ENCODE peak calls at places on chromosomes 2 and 18, in ten cellular contexts. One of them, this sample, is unnamed.
A peak's percentile ranks its signal among the peaks of the same experiment; 100 is the strongest.

GRCh38 chr2:74648009-74648443 is at the start of gene M1AP:
- DNase-seq in EL: no peak
- DNase-seq in DMS153: no peak
- DNase-seq in CD4-positive, alpha-beta T cell: no peak
- DNase-seq in heart left ventricle: no peak
- DNase-seq in prostate gland: no peak
- DNase-seq in stimulated activated CD4-positive, alpha-beta T cell treated with anti-CD3 and anti-CD28 coated beads, Interleukin-4, amount 100 ng/mL, for 24 hours: no peak
- DNase-seq in cardiac fibroblast: no peak
- DNase-seq in spleen: no peak
- DNase-seq in germinal center: peak; percentile 36
- DNase-seq in this sample: no peak

GRCh38 chr18:32851936-32852335 is 79.1 kb upstream of the KLHL14 start:
- DNase-seq in DMS153: no peak
- DNase-seq in cardiac fibroblast: no peak
- DNase-seq in CD4-positive, alpha-beta T cell: no peak
- DNase-seq in heart left ventricle: no peak
- DNase-seq in prostate gland: no peak
- DNase-seq in stimulated activated CD4-positive, alpha-beta T cell treated with anti-CD3 and anti-CD28 coated beads, Interleukin-4, amount 100 ng/mL, for 24 hours: no peak
- DNase-seq in spleen: no peak
- DNase-seq in EL: no peak
- DNase-seq in germinal center: no peak
- DNase-seq in this sample: no peak

GRCh38 chr18:54616220-54616848 is 25.3 kb downstream of the DYNAP start:
- DNase-seq in DMS153: no peak
- DNase-seq in EL: no peak
- DNase-seq in germinal center: no peak
- DNase-seq in CD4-positive, alpha-beta T cell: no peak
- DNase-seq in spleen: no peak
- DNase-seq in prostate gland: no peak
- DNase-seq in cardiac fibroblast: no peak
- DNase-seq in stimulated activated CD4-positive, alpha-beta T cell treated with anti-CD3 and anti-CD28 coated beads, Interleukin-4, amount 100 ng/mL, for 24 hours: no peak
- DNase-seq in heart left ventricle: no peak
- DNase-seq in this sample: no peak

GRCh38 chr2:30233142-30233961 is 2.0 kb downstream of the LBH start:
- DNase-seq in DMS153: no peak
- DNase-seq in heart left ventricle: no peak
- DNase-seq in stimulated activated CD4-positive, alpha-beta T cell treated with anti-CD3 and anti-CD28 coated beads, Interleukin-4, amount 100 ng/mL, for 24 hours: no peak
- DNase-seq in CD4-positive, alpha-beta T cell: no peak
- DNase-seq in germinal center: no peak
- DNase-seq in EL: no peak
- DNase-seq in spleen: peak; percentile 32
- DNase-seq in cardiac fibroblast: no peak
- DNase-seq in prostate gland: no peak
- DNase-seq in this sample: no peak

GRCh38 chr2:218323526-218324472 is 31.5 kb upstream of the TMBIM1 start:
- DNase-seq in stimulated activated CD4-positive, alpha-beta T cell treated with anti-CD3 and anti-CD28 coated beads, Interleukin-4, amount 100 ng/mL, for 24 hours: no peak
- DNase-seq in CD4-positive, alpha-beta T cell: no peak
- DNase-seq in spleen: no peak
- DNase-seq in germinal center: no peak
- DNase-seq in DMS153: no peak
- DNase-seq in EL: peak; percentile 79
- DNase-seq in cardiac fibroblast: peak; percentile 83
- DNase-seq in prostate gland: peak; percentile 48
- DNase-seq in heart left ventricle: no peak
- DNase-seq in this sample: no peak

GRCh38 chr2:44943031-44943692 is 1.7 kb downstream of the SIX3 start:
- DNase-seq in DMS153: no peak
- DNase-seq in cardiac fibroblast: no peak
- DNase-seq in heart left ventricle: no peak
- DNase-seq in stimulated activated CD4-positive, alpha-beta T cell treated with anti-CD3 and anti-CD28 coated beads, Interleukin-4, amount 100 ng/mL, for 24 hours: no peak
- DNase-seq in EL: no peak
- DNase-seq in spleen: no peak
- DNase-seq in prostate gland: no peak
- DNase-seq in germinal center: no peak
- DNase-seq in CD4-positive, alpha-beta T cell: no peak
- DNase-seq in this sample: no peak

GRCh38 chr18:13381907-13382682 is 163.5 kb downstream of the LDLRAD4 start:
- DNase-seq in heart left ventricle: peak; percentile 81
- DNase-seq in spleen: no peak
- DNase-seq in stimulated activated CD4-positive, alpha-beta T cell treated with anti-CD3 and anti-CD28 coated beads, Interleukin-4, amount 100 ng/mL, for 24 hours: peak; percentile 35
- DNase-seq in CD4-positive, alpha-beta T cell: no peak
- DNase-seq in EL: peak; percentile 27
- DNase-seq in prostate gland: peak; percentile 55
- DNase-seq in germinal center: peak; percentile 49
- DNase-seq in DMS153: peak; percentile 72
- DNase-seq in cardiac fibroblast: peak; percentile 78
- DNase-seq in this sample: no peak

GRCh38 chr2:188475945-188476344 is 184.3 kb downstream of the GULP1 start:
- DNase-seq in spleen: no peak
- DNase-seq in heart left ventricle: no peak
- DNase-seq in CD4-positive, alpha-beta T cell: no peak
- DNase-seq in cardiac fibroblast: peak; percentile 15
- DNase-seq in stimulated activated CD4-positive, alpha-beta T cell treated with anti-CD3 and anti-CD28 coated beads, Interleukin-4, amount 100 ng/mL, for 24 hours: no peak
- DNase-seq in prostate gland: no peak
- DNase-seq in EL: peak; percentile 68
- DNase-seq in germinal center: no peak
- DNase-seq in DMS153: peak; percentile 3
- DNase-seq in this sample: peak; percentile 32

GRCh38 chr2:106581755-106582430 is 94.7 kb downstream of the CD8B2 start:
- DNase-seq in stimulated activated CD4-positive, alpha-beta T cell treated with anti-CD3 and anti-CD28 coated beads, Interleukin-4, amount 100 ng/mL, for 24 hours: peak; percentile 33
- DNase-seq in spleen: peak; percentile 81
- DNase-seq in germinal center: peak; percentile 24
- DNase-seq in heart left ventricle: peak; percentile 34
- DNase-seq in CD4-positive, alpha-beta T cell: peak; percentile 7
- DNase-seq in EL: peak; percentile 56
- DNase-seq in cardiac fibroblast: peak; percentile 76
- DNase-seq in prostate gland: peak; percentile 39
- DNase-seq in DMS153: peak; percentile 31
- DNase-seq in this sample: peak; percentile 26

GRCh38 chr2:30346475-30347169 is 100.4 kb upstream of the LCLAT1 start:
- DNase-seq in spleen: no peak
- DNase-seq in stimulated activated CD4-positive, alpha-beta T cell treated with anti-CD3 and anti-CD28 coated beads, Interleukin-4, amount 100 ng/mL, for 24 hours: no peak
- DNase-seq in prostate gland: peak; percentile 10
- DNase-seq in germinal center: no peak
- DNase-seq in CD4-positive, alpha-beta T cell: no peak
- DNase-seq in heart left ventricle: peak; percentile 88
- DNase-seq in cardiac fibroblast: peak; percentile 42
- DNase-seq in DMS153: no peak
- DNase-seq in EL: no peak
- DNase-seq in this sample: no peak

GRCh38 chr18:53944721-53945120 is 279.7 kb downstream of the MBD2 start:
- DNase-seq in EL: no peak
- DNase-seq in spleen: no peak
- DNase-seq in cardiac fibroblast: no peak
- DNase-seq in DMS153: no peak
- DNase-seq in heart left ventricle: no peak
- DNase-seq in germinal center: no peak
- DNase-seq in stimulated activated CD4-positive, alpha-beta T cell treated with anti-CD3 and anti-CD28 coated beads, Interleukin-4, amount 100 ng/mL, for 24 hours: no peak
- DNase-seq in prostate gland: no peak
- DNase-seq in CD4-positive, alpha-beta T cell: no peak
- DNase-seq in this sample: no peak

GRCh38 chr2:19611491-19612332 is 253.3 kb upstream of the OSR1 start:
- DNase-seq in cardiac fibroblast: peak; percentile 93
- DNase-seq in prostate gland: no peak
- DNase-seq in DMS153: peak; percentile 34
- DNase-seq in spleen: no peak
- DNase-seq in CD4-positive, alpha-beta T cell: no peak
- DNase-seq in EL: peak; percentile 97
- DNase-seq in stimulated activated CD4-positive, alpha-beta T cell treated with anti-CD3 and anti-CD28 coated beads, Interleukin-4, amount 100 ng/mL, for 24 hours: no peak
- DNase-seq in germinal center: no peak
- DNase-seq in heart left ventricle: no peak
- DNase-seq in this sample: peak; percentile 91

GRCh38 chr2:118937817-118938216 is 4.2 kb upstream of the MARCO start:
- DNase-seq in CD4-positive, alpha-beta T cell: no peak
- DNase-seq in stimulated activated CD4-positive, alpha-beta T cell treated with anti-CD3 and anti-CD28 coated beads, Interleukin-4, amount 100 ng/mL, for 24 hours: no peak
- DNase-seq in cardiac fibroblast: no peak
- DNase-seq in spleen: no peak
- DNase-seq in heart left ventricle: no peak
- DNase-seq in EL: no peak
- DNase-seq in prostate gland: no peak
- DNase-seq in germinal center: no peak
- DNase-seq in DMS153: no peak
- DNase-seq in this sample: no peak

GRCh38 chr2:46902465-46902864 is 13.1 kb downstream of the MCFD2 start:
- DNase-seq in cardiac fibroblast: no peak
- DNase-seq in germinal center: no peak
- DNase-seq in EL: no peak
- DNase-seq in stimulated activated CD4-positive, alpha-beta T cell treated with anti-CD3 and anti-CD28 coated beads, Interleukin-4, amount 100 ng/mL, for 24 hours: no peak
- DNase-seq in prostate gland: no peak
- DNase-seq in DMS153: no peak
- DNase-seq in spleen: no peak
- DNase-seq in heart left ventricle: no peak
- DNase-seq in CD4-positive, alpha-beta T cell: no peak
- DNase-seq in this sample: no peak

GRCh38 chr2:19043893-19044292 is 314.5 kb downstream of the OSR1 start:
- DNase-seq in heart left ventricle: no peak
- DNase-seq in DMS153: no peak
- DNase-seq in spleen: no peak
- DNase-seq in germinal center: no peak
- DNase-seq in EL: no peak
- DNase-seq in cardiac fibroblast: no peak
- DNase-seq in CD4-positive, alpha-beta T cell: no peak
- DNase-seq in stimulated activated CD4-positive, alpha-beta T cell treated with anti-CD3 and anti-CD28 coated beads, Interleukin-4, amount 100 ng/mL, for 24 hours: no peak
- DNase-seq in prostate gland: no peak
- DNase-seq in this sample: no peak

GRCh38 chr2:72041638-72042111 is 106.0 kb downstream of the CYP26B1 start:
- DNase-seq in CD4-positive, alpha-beta T cell: no peak
- DNase-seq in germinal center: no peak
- DNase-seq in DMS153: no peak
- DNase-seq in cardiac fibroblast: no peak
- DNase-seq in spleen: peak; percentile 54
- DNase-seq in heart left ventricle: no peak
- DNase-seq in prostate gland: peak; percentile 68
- DNase-seq in EL: no peak
- DNase-seq in stimulated activated CD4-positive, alpha-beta T cell treated with anti-CD3 and anti-CD28 coated beads, Interleukin-4, amount 100 ng/mL, for 24 hours: no peak
- DNase-seq in this sample: no peak

GRCh38 chr18:5895886-5896740 is 791 bp upstream of the TMEM200C start:
- DNase-seq in cardiac fibroblast: no peak
- DNase-seq in heart left ventricle: peak; percentile 22
- DNase-seq in prostate gland: no peak
- DNase-seq in EL: no peak
- DNase-seq in stimulated activated CD4-positive, alpha-beta T cell treated with anti-CD3 and anti-CD28 coated beads, Interleukin-4, amount 100 ng/mL, for 24 hours: no peak
- DNase-seq in CD4-positive, alpha-beta T cell: no peak
- DNase-seq in DMS153: no peak
- DNase-seq in spleen: peak; percentile 75
- DNase-seq in germinal center: peak; percentile 24
- DNase-seq in this sample: no peak

GRCh38 chr18:58604301-58604700 is 24.6 kb downstream of the ALPK2 start:
- DNase-seq in spleen: no peak
- DNase-seq in prostate gland: no peak
- DNase-seq in EL: no peak
- DNase-seq in CD4-positive, alpha-beta T cell: no peak
- DNase-seq in DMS153: no peak
- DNase-seq in heart left ventricle: no peak
- DNase-seq in germinal center: no peak
- DNase-seq in stimulated activated CD4-positive, alpha-beta T cell treated with anti-CD3 and anti-CD28 coated beads, Interleukin-4, amount 100 ng/mL, for 24 hours: no peak
- DNase-seq in cardiac fibroblast: no peak
- DNase-seq in this sample: no peak

GRCh38 chr2:72193723-72194122 is 46.1 kb upstream of the CYP26B1 start:
- DNase-seq in germinal center: no peak
- DNase-seq in cardiac fibroblast: no peak
- DNase-seq in heart left ventricle: no peak
- DNase-seq in EL: no peak
- DNase-seq in DMS153: no peak
- DNase-seq in prostate gland: no peak
- DNase-seq in stimulated activated CD4-positive, alpha-beta T cell treated with anti-CD3 and anti-CD28 coated beads, Interleukin-4, amount 100 ng/mL, for 24 hours: no peak
- DNase-seq in spleen: no peak
- DNase-seq in CD4-positive, alpha-beta T cell: no peak
- DNase-seq in this sample: no peak

GRCh38 chr2:232418466-232419244 is 12.0 kb downstream of the ALPG start:
- DNase-seq in germinal center: no peak
- DNase-seq in prostate gland: no peak
- DNase-seq in stimulated activated CD4-positive, alpha-beta T cell treated with anti-CD3 and anti-CD28 coated beads, Interleukin-4, amount 100 ng/mL, for 24 hours: no peak
- DNase-seq in cardiac fibroblast: peak; percentile 6
- DNase-seq in DMS153: no peak
- DNase-seq in heart left ventricle: no peak
- DNase-seq in CD4-positive, alpha-beta T cell: no peak
- DNase-seq in EL: peak; percentile 36
- DNase-seq in spleen: peak; percentile 56
- DNase-seq in this sample: no peak

GRCh38 chr2:46239847-46240181 is 57.4 kb upstream of the EPAS1 start:
- DNase-seq in germinal center: no peak
- DNase-seq in CD4-positive, alpha-beta T cell: peak; percentile 45
- DNase-seq in DMS153: no peak
- DNase-seq in spleen: peak; percentile 70
- DNase-seq in heart left ventricle: no peak
- DNase-seq in cardiac fibroblast: no peak
- DNase-seq in prostate gland: no peak
- DNase-seq in EL: no peak
- DNase-seq in stimulated activated CD4-positive, alpha-beta T cell treated with anti-CD3 and anti-CD28 coated beads, Interleukin-4, amount 100 ng/mL, for 24 hours: peak; percentile 72
- DNase-seq in this sample: no peak

GRCh38 chr18:1094408-1094807 is 189.7 kb downstream of the ADCYAP1 start:
- DNase-seq in germinal center: no peak
- DNase-seq in heart left ventricle: no peak
- DNase-seq in EL: peak; percentile 43
- DNase-seq in DMS153: no peak
- DNase-seq in stimulated activated CD4-positive, alpha-beta T cell treated with anti-CD3 and anti-CD28 coated beads, Interleukin-4, amount 100 ng/mL, for 24 hours: no peak
- DNase-seq in cardiac fibroblast: peak; percentile 25
- DNase-seq in CD4-positive, alpha-beta T cell: no peak
- DNase-seq in spleen: no peak
- DNase-seq in prostate gland: no peak
- DNase-seq in this sample: peak; percentile 47

GRCh38 chr2:136117909-136118818 is at the start of gene CXCR4:
- DNase-seq in germinal center: peak; percentile 91
- DNase-seq in cardiac fibroblast: peak; percentile 18
- DNase-seq in CD4-positive, alpha-beta T cell: peak; percentile 98
- DNase-seq in spleen: peak; percentile 98
- DNase-seq in DMS153: peak; percentile 92
- DNase-seq in prostate gland: peak; percentile 39
- DNase-seq in stimulated activated CD4-positive, alpha-beta T cell treated with anti-CD3 and anti-CD28 coated beads, Interleukin-4, amount 100 ng/mL, for 24 hours: peak; percentile 82
- DNase-seq in heart left ventricle: peak; percentile 81
- DNase-seq in EL: peak; percentile 32
- DNase-seq in this sample: no peak

GRCh38 chr2:28062867-28063266 is 172.3 kb downstream of the BABAM2 start:
- DNase-seq in EL: no peak
- DNase-seq in germinal center: no peak
- DNase-seq in CD4-positive, alpha-beta T cell: no peak
- DNase-seq in spleen: no peak
- DNase-seq in cardiac fibroblast: no peak
- DNase-seq in stimulated activated CD4-positive, alpha-beta T cell treated with anti-CD3 and anti-CD28 coated beads, Interleukin-4, amount 100 ng/mL, for 24 hours: no peak
- DNase-seq in DMS153: no peak
- DNase-seq in heart left ventricle: no peak
- DNase-seq in prostate gland: no peak
- DNase-seq in this sample: no peak

GRCh38 chr2:102273619-102274211 is 37.6 kb upstream of the IL1RL1 start:
- DNase-seq in spleen: no peak
- DNase-seq in EL: no peak
- DNase-seq in DMS153: no peak
- DNase-seq in stimulated activated CD4-positive, alpha-beta T cell treated with anti-CD3 and anti-CD28 coated beads, Interleukin-4, amount 100 ng/mL, for 24 hours: no peak
- DNase-seq in germinal center: no peak
- DNase-seq in CD4-positive, alpha-beta T cell: no peak
- DNase-seq in prostate gland: no peak
- DNase-seq in cardiac fibroblast: peak; percentile 96
- DNase-seq in heart left ventricle: no peak
- DNase-seq in this sample: peak; percentile 86

GRCh38 chr2:136324966-136325365 is 207.0 kb upstream of the CXCR4 start:
- DNase-seq in spleen: no peak
- DNase-seq in CD4-positive, alpha-beta T cell: no peak
- DNase-seq in DMS153: peak; percentile 27
- DNase-seq in prostate gland: no peak
- DNase-seq in heart left ventricle: no peak
- DNase-seq in EL: no peak
- DNase-seq in germinal center: no peak
- DNase-seq in stimulated activated CD4-positive, alpha-beta T cell treated with anti-CD3 and anti-CD28 coated beads, Interleukin-4, amount 100 ng/mL, for 24 hours: no peak
- DNase-seq in cardiac fibroblast: no peak
- DNase-seq in this sample: no peak

GRCh38 chr2:42385225-42385624 is 24.2 kb upstream of the COX7A2L start:
- DNase-seq in EL: peak; percentile 10
- DNase-seq in spleen: no peak
- DNase-seq in cardiac fibroblast: peak; percentile 7
- DNase-seq in DMS153: no peak
- DNase-seq in stimulated activated CD4-positive, alpha-beta T cell treated with anti-CD3 and anti-CD28 coated beads, Interleukin-4, amount 100 ng/mL, for 24 hours: no peak
- DNase-seq in heart left ventricle: no peak
- DNase-seq in prostate gland: no peak
- DNase-seq in germinal center: no peak
- DNase-seq in CD4-positive, alpha-beta T cell: no peak
- DNase-seq in this sample: no peak

GRCh38 chr2:198162276-198162675 is 357.9 kb downstream of the PLCL1 start:
- DNase-seq in heart left ventricle: no peak
- DNase-seq in prostate gland: no peak
- DNase-seq in stimulated activated CD4-positive, alpha-beta T cell treated with anti-CD3 and anti-CD28 coated beads, Interleukin-4, amount 100 ng/mL, for 24 hours: no peak
- DNase-seq in spleen: no peak
- DNase-seq in EL: no peak
- DNase-seq in cardiac fibroblast: no peak
- DNase-seq in CD4-positive, alpha-beta T cell: no peak
- DNase-seq in DMS153: no peak
- DNase-seq in germinal center: no peak
- DNase-seq in this sample: no peak